ENCODE peak calls at places on chromosomes 1 and 21, in eight cellular contexts. One of them, this sample, is unnamed.

GRCh38 chr21:40204956-40205355 is 337.7 kb downstream of the PCP4 start:
- DNase-seq in left ventricle myocardium inferior: no peak
- DNase-seq in lower lobe of right lung: no peak
- DNase-seq in HepG2: no peak
- DNase-seq in choroid plexus epithelial cell: no peak
- DNase-seq in HFF-Myc: no peak
- DNase-seq in stomach: no peak
- DNase-seq in epithelial cell of esophagus: no peak
- DNase-seq in this sample: no peak

GRCh38 chr1:221397141-221397540 is 344.7 kb downstream of the DUSP10 start:
- DNase-seq in left ventricle myocardium inferior: no peak
- DNase-seq in lower lobe of right lung: no peak
- DNase-seq in HepG2: no peak
- DNase-seq in choroid plexus epithelial cell: no peak
- DNase-seq in HFF-Myc: no peak
- DNase-seq in stomach: no peak
- DNase-seq in epithelial cell of esophagus: peak
- DNase-seq in this sample: no peak

GRCh38 chr1:14504517-14504916 is 94.0 kb upstream of the KAZN start:
- DNase-seq in left ventricle myocardium inferior: no peak
- DNase-seq in lower lobe of right lung: no peak
- DNase-seq in HepG2: no peak
- DNase-seq in choroid plexus epithelial cell: no peak
- DNase-seq in HFF-Myc: no peak
- DNase-seq in stomach: no peak
- DNase-seq in epithelial cell of esophagus: no peak
- DNase-seq in this sample: no peak

GRCh38 chr1:199855580-199855979 is 171.9 kb upstream of the NR5A2 start:
- DNase-seq in left ventricle myocardium inferior: no peak
- DNase-seq in lower lobe of right lung: no peak
- DNase-seq in HepG2: no peak
- DNase-seq in choroid plexus epithelial cell: peak
- DNase-seq in HFF-Myc: no peak
- DNase-seq in stomach: no peak
- DNase-seq in epithelial cell of esophagus: peak
- DNase-seq in this sample: no peak

GRCh38 chr21:44567481-44568171 is 5.9 kb upstream of the KRTAP10-4 start:
- DNase-seq in left ventricle myocardium inferior: no peak
- DNase-seq in lower lobe of right lung: peak
- DNase-seq in HepG2: no peak
- DNase-seq in choroid plexus epithelial cell: no peak
- DNase-seq in HFF-Myc: no peak
- DNase-seq in stomach: no peak
- DNase-seq in epithelial cell of esophagus: no peak
- DNase-seq in this sample: no peak

GRCh38 chr21:31185663-31186062 is 147.4 kb upstream of the KRTAP19-8 start:
- DNase-seq in left ventricle myocardium inferior: no peak
- DNase-seq in lower lobe of right lung: no peak
- DNase-seq in HepG2: no peak
- DNase-seq in choroid plexus epithelial cell: no peak
- DNase-seq in HFF-Myc: no peak
- DNase-seq in stomach: no peak
- DNase-seq in epithelial cell of esophagus: no peak
- DNase-seq in this sample: no peak

GRCh38 chr1:66220477-66220876 is 313.5 kb upstream of the SGIP1 start:
- DNase-seq in left ventricle myocardium inferior: no peak
- DNase-seq in lower lobe of right lung: no peak
- DNase-seq in HepG2: no peak
- DNase-seq in choroid plexus epithelial cell: no peak
- DNase-seq in HFF-Myc: no peak
- DNase-seq in stomach: no peak
- DNase-seq in epithelial cell of esophagus: no peak
- DNase-seq in this sample: no peak

GRCh38 chr21:44011774-44012473 is at the start of gene TRAPPC10:
- DNase-seq in left ventricle myocardium inferior: peak
- DNase-seq in lower lobe of right lung: peak
- DNase-seq in HepG2: peak
- DNase-seq in choroid plexus epithelial cell: peak
- DNase-seq in HFF-Myc: no peak
- DNase-seq in stomach: peak
- DNase-seq in epithelial cell of esophagus: peak
- DNase-seq in this sample: peak

GRCh38 chr1:6489799-6490180 is 1.7 kb downstream of the PLEKHG5 start:
- DNase-seq in left ventricle myocardium inferior: peak
- DNase-seq in lower lobe of right lung: peak
- DNase-seq in HepG2: peak
- DNase-seq in choroid plexus epithelial cell: peak
- DNase-seq in HFF-Myc: peak
- DNase-seq in stomach: peak
- DNase-seq in epithelial cell of esophagus: peak
- DNase-seq in this sample: peak

GRCh38 chr1:6487804-6488484 is 3.5 kb downstream of the PLEKHG5 start:
- DNase-seq in left ventricle myocardium inferior: no peak
- DNase-seq in lower lobe of right lung: no peak
- DNase-seq in HepG2: no peak
- DNase-seq in choroid plexus epithelial cell: no peak
- DNase-seq in HFF-Myc: no peak
- DNase-seq in stomach: no peak
- DNase-seq in epithelial cell of esophagus: no peak
- DNase-seq in this sample: no peak

GRCh38 chr1:6488602-6489382 is 2.7 kb downstream of the PLEKHG5 start:
- DNase-seq in left ventricle myocardium inferior: no peak
- DNase-seq in lower lobe of right lung: no peak
- DNase-seq in HepG2: no peak
- DNase-seq in choroid plexus epithelial cell: no peak
- DNase-seq in HFF-Myc: no peak
- DNase-seq in stomach: peak
- DNase-seq in epithelial cell of esophagus: peak
- DNase-seq in this sample: no peak

GRCh38 chr1:6490181-6491075 is 1.0 kb downstream of the PLEKHG5 start:
- DNase-seq in left ventricle myocardium inferior: peak
- DNase-seq in lower lobe of right lung: peak
- DNase-seq in HepG2: peak
- DNase-seq in choroid plexus epithelial cell: peak
- DNase-seq in HFF-Myc: peak
- DNase-seq in stomach: peak
- DNase-seq in epithelial cell of esophagus: peak
- DNase-seq in this sample: peak

GRCh38 chr1:6489383-6489765 is 2.1 kb downstream of the PLEKHG5 start:
- DNase-seq in left ventricle myocardium inferior: no peak
- DNase-seq in lower lobe of right lung: no peak
- DNase-seq in HepG2: no peak
- DNase-seq in choroid plexus epithelial cell: no peak
- DNase-seq in HFF-Myc: no peak
- DNase-seq in stomach: no peak
- DNase-seq in epithelial cell of esophagus: peak
- DNase-seq in this sample: no peak
- H3K4me3 ChIP-seq in left ventricle myocardium inferior: no peak
- H3K4me3 ChIP-seq in lower lobe of right lung: no peak
- H3K4me3 ChIP-seq in HepG2: peak
- H3K4me3 ChIP-seq in choroid plexus epithelial cell: no peak
- H3K4me3 ChIP-seq in HFF-Myc: peak
- H3K4me3 ChIP-seq in stomach: no peak
- H3K4me3 ChIP-seq in epithelial cell of esophagus: peak
- H3K4me3 ChIP-seq in this sample: no peak

GRCh38 chr21:36111238-36111637 is 23.6 kb upstream of the CBR3 start:
- DNase-seq in left ventricle myocardium inferior: no peak
- DNase-seq in lower lobe of right lung: peak
- DNase-seq in HepG2: no peak
- DNase-seq in choroid plexus epithelial cell: no peak
- DNase-seq in HFF-Myc: no peak
- DNase-seq in stomach: no peak
- DNase-seq in epithelial cell of esophagus: no peak
- DNase-seq in this sample: no peak

GRCh38 chr21:36109868-36110267 is 25.0 kb upstream of the CBR3 start:
- DNase-seq in left ventricle myocardium inferior: no peak
- DNase-seq in lower lobe of right lung: no peak
- DNase-seq in HepG2: no peak
- DNase-seq in choroid plexus epithelial cell: no peak
- DNase-seq in HFF-Myc: no peak
- DNase-seq in stomach: no peak
- DNase-seq in epithelial cell of esophagus: no peak
- DNase-seq in this sample: no peak

GRCh38 chr21:36117276-36117675 is 17.6 kb upstream of the CBR3 start:
- DNase-seq in left ventricle myocardium inferior: no peak
- DNase-seq in lower lobe of right lung: no peak
- DNase-seq in HepG2: no peak
- DNase-seq in choroid plexus epithelial cell: no peak
- DNase-seq in HFF-Myc: no peak
- DNase-seq in stomach: no peak
- DNase-seq in epithelial cell of esophagus: peak
- DNase-seq in this sample: no peak

GRCh38 chr21:36115138-36115710 is 19.7 kb upstream of the CBR3 start:
- DNase-seq in left ventricle myocardium inferior: no peak
- DNase-seq in lower lobe of right lung: no peak
- DNase-seq in HepG2: no peak
- DNase-seq in choroid plexus epithelial cell: no peak
- DNase-seq in HFF-Myc: no peak
- DNase-seq in stomach: no peak
- DNase-seq in epithelial cell of esophagus: no peak
- DNase-seq in this sample: no peak

DNA sequence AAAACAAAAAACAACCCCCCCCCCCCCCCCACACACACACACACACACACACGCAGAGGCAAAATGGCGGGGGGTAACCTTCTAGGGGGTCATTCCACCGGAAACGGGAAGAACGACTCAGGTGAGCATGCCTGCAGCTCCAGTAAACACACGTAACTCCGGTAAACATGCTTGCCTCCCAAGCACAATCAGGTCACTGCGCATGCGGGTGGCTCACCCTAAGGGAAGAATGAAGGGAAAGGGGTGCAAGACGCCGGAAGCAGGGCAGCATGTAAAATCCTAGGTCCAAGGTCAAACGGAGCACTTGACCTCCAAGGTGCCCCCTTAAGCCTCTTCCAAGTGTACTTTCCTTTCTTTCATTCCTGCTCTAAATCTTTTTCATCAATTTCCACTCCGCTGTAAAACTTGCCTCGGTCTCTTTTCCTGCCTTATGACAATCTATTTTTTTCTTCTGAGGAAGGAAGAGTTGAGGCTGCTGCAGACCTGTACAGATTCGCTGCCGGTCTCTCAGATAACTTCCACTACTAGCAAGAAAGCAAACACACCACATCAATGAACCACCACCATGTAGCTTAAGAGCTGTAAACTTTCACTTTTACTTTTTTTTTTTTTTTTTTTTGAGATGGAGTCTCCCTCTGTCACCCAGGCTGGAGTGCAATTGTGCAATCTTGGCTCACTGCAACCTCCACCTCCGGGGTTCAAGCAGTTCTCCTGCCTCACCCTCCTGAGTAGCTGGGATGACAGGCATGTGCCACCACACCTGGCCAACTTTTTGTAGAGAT is 21.0 kb upstream of the CBR3 start:
- DNase-seq in left ventricle myocardium inferior: no peak
- DNase-seq in lower lobe of right lung: peak
- DNase-seq in HepG2: peak
- DNase-seq in choroid plexus epithelial cell: no peak
- DNase-seq in HFF-Myc: no peak
- DNase-seq in stomach: peak
- DNase-seq in epithelial cell of esophagus: peak
- DNase-seq in this sample: peak
- H3K4me3 ChIP-seq in left ventricle myocardium inferior: peak
- H3K4me3 ChIP-seq in lower lobe of right lung: peak
- H3K4me3 ChIP-seq in HepG2: peak
- H3K4me3 ChIP-seq in choroid plexus epithelial cell: no peak
- H3K4me3 ChIP-seq in HFF-Myc: no peak
- H3K4me3 ChIP-seq in stomach: peak
- H3K4me3 ChIP-seq in epithelial cell of esophagus: peak
- H3K4me3 ChIP-seq in this sample: peak

GRCh38 chr1:27357281-27358037 is 9.3 kb downstream of the MAP3K6 start:
- DNase-seq in left ventricle myocardium inferior: peak
- DNase-seq in lower lobe of right lung: peak
- DNase-seq in HepG2: peak
- DNase-seq in choroid plexus epithelial cell: peak
- DNase-seq in HFF-Myc: no peak
- DNase-seq in stomach: peak
- DNase-seq in epithelial cell of esophagus: peak
- DNase-seq in this sample: peak

GRCh38 chr1:27356277-27356627 is 10.5 kb downstream of the MAP3K6 start:
- DNase-seq in left ventricle myocardium inferior: no peak
- DNase-seq in lower lobe of right lung: no peak
- DNase-seq in HepG2: no peak
- DNase-seq in choroid plexus epithelial cell: no peak
- DNase-seq in HFF-Myc: no peak
- DNase-seq in stomach: no peak
- DNase-seq in epithelial cell of esophagus: no peak
- DNase-seq in this sample: no peak

GRCh38 chr1:27355683-27356082 is 11.1 kb downstream of the MAP3K6 start:
- DNase-seq in left ventricle myocardium inferior: no peak
- DNase-seq in lower lobe of right lung: no peak
- DNase-seq in HepG2: no peak
- DNase-seq in choroid plexus epithelial cell: no peak
- DNase-seq in HFF-Myc: no peak
- DNase-seq in stomach: no peak
- DNase-seq in epithelial cell of esophagus: no peak
- DNase-seq in this sample: no peak

GRCh38 chr1:27358038-27358927 is 8.5 kb downstream of the MAP3K6 start:
- DNase-seq in left ventricle myocardium inferior: no peak
- DNase-seq in lower lobe of right lung: no peak
- DNase-seq in HepG2: no peak
- DNase-seq in choroid plexus epithelial cell: no peak
- DNase-seq in HFF-Myc: no peak
- DNase-seq in stomach: no peak
- DNase-seq in epithelial cell of esophagus: no peak
- DNase-seq in this sample: no peak

GRCh38 chr1:27356628-27357280 is 10.0 kb downstream of the MAP3K6 start:
- DNase-seq in left ventricle myocardium inferior: no peak
- DNase-seq in lower lobe of right lung: peak
- DNase-seq in HepG2: no peak
- DNase-seq in choroid plexus epithelial cell: no peak
- DNase-seq in HFF-Myc: no peak
- DNase-seq in stomach: peak
- DNase-seq in epithelial cell of esophagus: peak
- DNase-seq in this sample: no peak
- H3K4me3 ChIP-seq in left ventricle myocardium inferior: no peak
- H3K4me3 ChIP-seq in lower lobe of right lung: peak
- H3K4me3 ChIP-seq in HepG2: no peak
- H3K4me3 ChIP-seq in choroid plexus epithelial cell: no peak
- H3K4me3 ChIP-seq in HFF-Myc: no peak
- H3K4me3 ChIP-seq in stomach: peak
- H3K4me3 ChIP-seq in epithelial cell of esophagus: no peak
- H3K4me3 ChIP-seq in this sample: no peak

GRCh38 chr1:156053770-156054499 is at the start of gene UBQLN4:
- DNase-seq in left ventricle myocardium inferior: peak
- DNase-seq in lower lobe of right lung: peak
- DNase-seq in HepG2: peak
- DNase-seq in choroid plexus epithelial cell: peak
- DNase-seq in HFF-Myc: peak
- DNase-seq in stomach: peak
- DNase-seq in epithelial cell of esophagus: peak
- DNase-seq in this sample: peak

GRCh38 chr1:156055343-156055645 is 712 bp downstream of the LAMTOR2 start:
- DNase-seq in left ventricle myocardium inferior: no peak
- DNase-seq in lower lobe of right lung: no peak
- DNase-seq in HepG2: no peak
- DNase-seq in choroid plexus epithelial cell: no peak
- DNase-seq in HFF-Myc: no peak
- DNase-seq in stomach: no peak
- DNase-seq in epithelial cell of esophagus: no peak
- DNase-seq in this sample: no peak

GRCh38 chr1:156056326-156056849 is 1.8 kb downstream of the LAMTOR2 start:
- DNase-seq in left ventricle myocardium inferior: no peak
- DNase-seq in lower lobe of right lung: no peak
- DNase-seq in HepG2: no peak
- DNase-seq in choroid plexus epithelial cell: no peak
- DNase-seq in HFF-Myc: no peak
- DNase-seq in stomach: no peak
- DNase-seq in epithelial cell of esophagus: no peak
- DNase-seq in this sample: no peak

GRCh38 chr1:156054500-156055342 is at the start of gene LAMTOR2:
- DNase-seq in left ventricle myocardium inferior: peak
- DNase-seq in lower lobe of right lung: peak
- DNase-seq in HepG2: peak
- DNase-seq in choroid plexus epithelial cell: peak
- DNase-seq in HFF-Myc: peak
- DNase-seq in stomach: peak
- DNase-seq in epithelial cell of esophagus: peak
- DNase-seq in this sample: peak

GRCh38 chr1:156055649-156056048 is 1.1 kb downstream of the LAMTOR2 start:
- DNase-seq in left ventricle myocardium inferior: no peak
- DNase-seq in lower lobe of right lung: no peak
- DNase-seq in HepG2: no peak
- DNase-seq in choroid plexus epithelial cell: no peak
- DNase-seq in HFF-Myc: no peak
- DNase-seq in stomach: no peak
- DNase-seq in epithelial cell of esophagus: no peak
- DNase-seq in this sample: no peak
- H3K4me3 ChIP-seq in left ventricle myocardium inferior: peak
- H3K4me3 ChIP-seq in lower lobe of right lung: peak
- H3K4me3 ChIP-seq in HepG2: peak
- H3K4me3 ChIP-seq in choroid plexus epithelial cell: peak
- H3K4me3 ChIP-seq in HFF-Myc: peak
- H3K4me3 ChIP-seq in stomach: peak
- H3K4me3 ChIP-seq in epithelial cell of esophagus: peak
- H3K4me3 ChIP-seq in this sample: peak